ENCODE peak calls at places on chromosomes 6 and 20, in four cellular contexts. C, J, R and A are unnamed samples.

GRCh38 chr6:4853782-4854511 is 77.7 kb downstream of the CDYL start:
- DNase-seq in R (no peak), C (no peak), J (peak; percentile 52), A (no peak)

GRCh38 chr20:4371623-4372246 is 350.0 kb upstream of the PRND start:
- DNase-seq in R (no peak), C (no peak), J (no peak), A (no peak)

GRCh38 chr20:64238851-64239387 is 16.6 kb upstream of the PCMTD2 start:
- DNase-seq in C (no peak), J (no peak), R (no peak), A (peak; percentile 39)

GRCh38 chr20:1805816-1806215 is 89.4 kb upstream of the SIRPA start:
- DNase-seq in R (no peak), J (peak; percentile 46), C (no peak), A (no peak)

GRCh38 chr6:105806486-105806920 is 279.6 kb upstream of the PRDM1 start:
- DNase-seq in R (no peak), J (no peak), C (no peak), A (no peak)

GRCh38 chr6:14283600-14284235 is 166.1 kb downstream of the CD83 start:
- DNase-seq in C (peak; percentile 30), R (no peak), J (no peak), A (no peak)

GRCh38 chr20:37526238-37526838 is 1.3 kb downstream of the BLCAP start:
- DNase-seq in R (no peak), C (peak; percentile 82), J (peak; percentile 90), A (no peak)

GRCh38 chr6:45982280-45983036 is 33.2 kb downstream of the CLIC5 start:
- DNase-seq in J (no peak), R (no peak), C (no peak), A (no peak)

GRCh38 chr6:74467533-74468215 is 738.2 kb downstream of the COL12A1 start:
- DNase-seq in J (no peak), R (no peak), C (no peak), A (no peak)

GRCh38 chr20:38779247-38780097 is 26.0 kb upstream of the PPP1R16B start:
- DNase-seq in C (peak; percentile 76), R (no peak), J (peak; percentile 70), A (no peak)

GRCh38 chr6:44306710-44307109 is 6.4 kb downstream of the AARS2 start:
- DNase-seq in R (no peak), J (no peak), C (no peak), A (no peak)

GRCh38 chr6:90835584-90836212 is 248.8 kb upstream of the MAP3K7 start:
- DNase-seq in C (no peak), R (no peak), J (no peak), A (no peak)

GRCh38 chr20:25036331-25036936 is 21.5 kb downstream of the ACSS1 start:
- DNase-seq in R (no peak), J (no peak), C (no peak), A (peak; percentile 11)

GRCh38 chr20:25033941-25034335 is 24.0 kb downstream of the ACSS1 start:
- DNase-seq in R (no peak), J (no peak), C (no peak), A (peak; percentile 18)

GRCh38 chr20:25037288-25038102 is 20.4 kb downstream of the ACSS1 start:
- DNase-seq in C (no peak), J (no peak), R (no peak), A (peak; percentile 54)

GRCh38 chr20:25038103-25038410 is 19.9 kb downstream of the ACSS1 start:
- DNase-seq in R (no peak), C (no peak), J (no peak), A (no peak)

GRCh38 chr20:25035924-25036323 is 22.0 kb downstream of the ACSS1 start:
- DNase-seq in J (no peak), C (no peak), R (no peak), A (peak; percentile 3)
- H3K4me1 ChIP-seq in J (peaks cover 30% of the 10 kb centered on the region), C (peaks cover 2% of the 10 kb centered on the region), R (peaks cover 12% of the 10 kb centered on the region), A (peaks cover 61% of the 10 kb centered on the region)

GRCh38 chr6:27871919-27872633 is 40.1 kb downstream of the OR2B2 start:
- DNase-seq in J (peak; percentile 94), R (peak; percentile 22), C (peak; percentile 79), A (peak; percentile 80)
- TF ChIP-seq CTCF in J (peak; percentile 22), R (no peak), C (peak; percentile 32), A (no peak)

GRCh38 chr6:134247271-134247833 is 70.6 kb downstream of the SGK1 start:
- DNase-seq in J (peak; percentile 78), R (no peak), C (no peak), A (no peak)

GRCh38 chr6:134245691-134246090 is 72.2 kb downstream of the SGK1 start:
- DNase-seq in J (peak; percentile 56), R (no peak), C (no peak), A (no peak)

GRCh38 chr6:134240664-134241431 is 77.1 kb downstream of the SGK1 start:
- DNase-seq in C (no peak), R (no peak), J (peak; percentile 75), A (peak; percentile 83)

GRCh38 chr6:134247854-134248580 is 69.9 kb downstream of the SGK1 start:
- DNase-seq in C (no peak), R (no peak), J (no peak), A (no peak)

DNA sequence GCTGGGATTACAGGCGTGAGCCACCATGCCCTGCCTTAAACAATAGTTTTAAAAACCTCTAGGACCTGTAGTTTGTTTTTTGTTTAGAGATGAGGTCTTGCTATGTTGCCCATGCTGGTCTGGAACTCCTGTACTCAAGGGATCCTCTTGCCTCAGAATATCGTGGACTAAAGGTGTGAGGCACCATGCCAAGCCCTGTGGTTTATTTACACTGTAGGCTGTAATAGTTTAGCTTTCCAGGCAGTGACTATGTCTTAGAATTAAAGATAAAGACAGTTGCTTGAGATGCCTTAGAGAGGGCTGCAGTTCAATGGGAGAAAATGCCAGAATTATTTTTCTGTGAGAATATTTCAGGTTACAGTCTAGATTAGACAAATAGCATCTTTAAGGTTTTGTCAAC is 72.9 kb downstream of the SGK1 start:
- DNase-seq in R (no peak), J (peak; percentile 68), C (no peak), A (no peak)
- H3K4me1 ChIP-seq in R (no peaks in the 10 kb centered on the region), J (peaks cover 31% of the 10 kb centered on the region), C (no peaks in the 10 kb centered on the region), A (no peaks in the 10 kb centered on the region)

DNA sequence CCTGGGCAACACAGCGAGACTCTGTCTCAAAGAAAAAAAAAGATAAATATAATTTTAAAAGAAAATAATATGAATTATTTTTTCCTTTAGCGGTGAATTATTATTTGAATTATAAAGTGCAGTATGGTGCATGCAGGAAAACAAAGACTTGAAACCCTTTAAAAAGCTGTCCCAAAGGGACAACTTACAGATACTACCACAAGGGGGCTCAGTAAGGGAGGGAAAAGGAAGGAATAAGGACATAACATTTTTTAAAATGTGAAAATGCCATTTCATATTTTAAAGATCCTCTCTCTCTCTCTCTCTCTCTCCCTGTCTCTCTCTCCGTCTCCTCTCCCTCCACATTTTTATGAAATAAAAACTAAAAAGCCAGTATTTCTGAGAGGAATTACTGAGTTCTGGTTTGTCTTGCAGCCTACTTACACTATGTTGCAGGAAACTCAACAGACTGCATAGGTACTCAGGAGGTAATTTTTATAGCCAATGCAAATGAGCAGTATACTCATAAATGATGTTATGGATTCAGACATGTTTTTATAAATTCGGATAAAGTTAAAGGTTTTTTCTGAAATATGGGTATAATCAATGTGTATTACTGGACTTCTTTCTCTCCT is 455.0 kb upstream of the GJE1 start:
- DNase-seq in J (peak; percentile 13), R (no peak), C (no peak), A (no peak)
- TF ChIP-seq CTCF in J (peak; percentile 58), R (peak; percentile 14), C (peak; percentile 84), A (peak; percentile 36)

GRCh38 chr6:110878751-110879539 is 4.4 kb downstream of the AMD1 start:
- DNase-seq in R (no peak), J (no peak), C (no peak), A (no peak)

GRCh38 chr6:110877569-110877968 is 3.0 kb downstream of the AMD1 start:
- DNase-seq in R (no peak), C (no peak), J (no peak), A (no peak)

GRCh38 chr6:110876170-110876773 is 1.7 kb downstream of the AMD1 start:
- DNase-seq in R (peak; percentile 82), J (peak; percentile 88), C (peak; percentile 90), A (peak; percentile 96)

GRCh38 chr6:110875548-110876169 is 1.1 kb downstream of the AMD1 start:
- DNase-seq in C (no peak), J (peak; percentile 47), R (peak; percentile 50), A (peak; percentile 85)

GRCh38 chr6:110877154-110877564 is 2.6 kb downstream of the AMD1 start:
- DNase-seq in J (no peak), C (no peak), R (no peak), A (no peak)
- H3K4me1 ChIP-seq in J (peaks cover 30% of the 10 kb centered on the region), C (no peaks in the 10 kb centered on the region), R (peaks cover 10% of the 10 kb centered on the region), A (peaks cover 19% of the 10 kb centered on the region)

DNA sequence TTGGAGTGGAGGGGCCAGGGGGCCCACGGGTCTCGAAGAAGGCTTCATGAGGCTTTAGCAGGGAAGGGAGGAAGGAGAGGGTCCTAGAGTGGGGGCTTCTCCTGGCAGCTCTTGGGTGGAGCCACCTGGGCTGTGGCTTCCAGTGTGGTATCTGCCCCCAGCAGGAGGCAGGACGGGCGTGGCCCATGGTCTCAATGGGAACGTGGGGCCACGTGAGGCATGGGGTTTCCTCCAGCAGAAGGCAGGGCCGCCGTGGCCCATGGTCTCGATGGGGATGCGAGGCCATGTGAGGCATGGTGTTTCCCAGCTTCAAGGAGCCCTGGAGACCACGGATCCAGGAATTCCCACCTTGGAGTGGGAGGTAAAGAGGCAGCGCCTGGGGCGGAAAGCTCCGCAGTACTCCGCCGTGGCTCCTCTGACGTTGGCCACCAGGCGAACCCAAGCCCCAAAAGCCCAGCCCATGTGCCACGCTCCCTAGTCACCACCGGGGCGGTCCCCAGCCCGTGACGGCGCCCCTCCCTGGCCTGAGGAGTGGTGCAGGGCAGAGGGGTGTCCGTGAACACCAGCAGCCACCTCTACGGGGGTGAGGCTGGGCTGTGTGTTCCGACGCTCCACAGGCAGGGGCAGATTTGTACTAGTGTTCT is 62.0 kb upstream of the GATA5 start:
- DNase-seq in R (no peak), J (no peak), C (peak; percentile 48), A (no peak)
- TF ChIP-seq CTCF in R (no peak), J (no peak), C (peak; percentile 29), A (no peak)